ENCODE peak calls at places on chromosomes 3 and 15, in four cellular contexts. V is GM23338, W is brain microvascular endothelial cell, X is hepatocyte. D is an unnamed sample. For H3K36me3, the result is how much of the 10 kb centered on the place peaks cover.

GRCh38 chr3:128484404-128485282 is 8.4 kb downstream of the GATA2 start:
- DNase-seq in X (no peak), W (no peak), V (peak), D (no peak)

GRCh38 chr3:20350449-20350848 is 164.4 kb upstream of the SGO1 start:
- DNase-seq in W (no peak), X (no peak), V (no peak), D (no peak)

GRCh38 chr15:75647370-75648155 is at the start of gene SNX33:
- DNase-seq in X (peak), W (peak), V (peak), D (no peak)

GRCh38 chr3:13075318-13075717 is 2.1 kb upstream of the IQSEC1 start:
- DNase-seq in V (no peak), W (no peak), X (no peak), D (no peak)

GRCh38 chr15:70274255-70274654 is 176.5 kb upstream of the TLE3 start:
- DNase-seq in V (no peak), X (no peak), W (no peak), D (no peak)

GRCh38 chr15:75731248-75732100 is 18.8 kb upstream of the CSPG4 start:
- DNase-seq in W (no peak), V (peak), X (peak), D (no peak)

GRCh38 chr3:100020876-100021644 is 93.2 kb downstream of the FILIP1L start:
- DNase-seq in W (no peak), V (no peak), X (no peak), D (no peak)

GRCh38 chr3:142501004-142501926 is 53.4 kb upstream of the XRN1 start:
- DNase-seq in W (peak), V (no peak), X (peak), D (peak)

GRCh38 chr15:55277116-55277564 is 12.5 kb downstream of the RAB27A start:
- DNase-seq in X (no peak), W (no peak), V (no peak), D (no peak)

GRCh38 chr15:70311821-70312220 is 214.1 kb upstream of the TLE3 start:
- DNase-seq in V (no peak), W (no peak), X (no peak), D (no peak)

GRCh38 chr15:47349179-47349578 is 368.1 kb upstream of the SEMA6D start:
- DNase-seq in W (no peak), X (no peak), V (no peak), D (no peak)

GRCh38 chr3:12444582-12445468 is 39.5 kb upstream of the TSEN2 start:
- DNase-seq in V (peak), X (peak), W (peak), D (peak)

GRCh38 chr15:58357529-58358476 is 74.0 kb upstream of the LIPC start:
- DNase-seq in V (peak), X (peak), W (peak), D (no peak)

GRCh38 chr15:40054056-40054745 is 15.2 kb upstream of the SRP14 start:
- DNase-seq in W (no peak), X (no peak), V (no peak), D (no peak)

GRCh38 chr3:184335291-184335660 is 2.1 kb upstream of the FAM131A start:
- DNase-seq in V (peak), X (no peak), W (no peak), D (no peak)

GRCh38 chr3:77348244-77348855 is 308.5 kb downstream of the ROBO2 start:
- DNase-seq in X (peak), W (peak), V (peak), D (no peak)

GRCh38 chr3:56769125-56769709 is 32.5 kb downstream of the ARHGEF3 start:
- DNase-seq in X (no peak), V (no peak), W (no peak), D (no peak)

GRCh38 chr3:73072634-73073033 is 11.2 kb downstream of the EBLN2 start:
- DNase-seq in V (no peak), X (no peak), W (no peak), D (no peak)

GRCh38 chr3:99111235-99111634 is 209.7 kb upstream of the DCBLD2 start:
- DNase-seq in V (no peak), X (no peak), W (no peak), D (no peak)

GRCh38 chr3:77726509-77726908 is 686.6 kb downstream of the ROBO2 start:
- DNase-seq in V (no peak), X (no peak), W (no peak), D (no peak)

GRCh38 chr3:73665317-73665716 is 40.6 kb upstream of the PDZRN3 start:
- DNase-seq in V (no peak), X (no peak), W (no peak), D (no peak)

GRCh38 chr3:183907176-183907575 is 22.5 kb upstream of the PARL start:
- DNase-seq in X (no peak), W (no peak), V (peak), D (no peak)

GRCh38 chr15:45117327-45118130 is 3.4 kb downstream of the DUOXA2 start:
- DNase-seq in W (no peak), V (peak), X (no peak), D (no peak)

GRCh38 chr3:16070707-16071106 is 103.8 kb upstream of the GALNT15 start:
- DNase-seq in V (no peak), W (no peak), X (no peak), D (no peak)

GRCh38 chr15:41971893-41972340 is 440 bp downstream of the EHD4 start:
- DNase-seq in X (peak), W (no peak), V (peak), D (no peak)

GRCh38 chr15:25947336-25948080 is 84.4 kb upstream of the ATP10A start:
- DNase-seq in V (peak), X (peak), W (no peak), D (no peak)

GRCh38 chr3:176352716-176353334 is 844.5 kb downstream of the TBL1XR1 start:
- DNase-seq in X (no peak), W (no peak), V (no peak), D (no peak)

GRCh38 chr15:29117778-29118177 is 151.8 kb downstream of the NSMCE3 start:
- DNase-seq in W (no peak), X (no peak), V (no peak), D (no peak)

GRCh38 chr3:134677196-134677986 is 26.6 kb upstream of the KY start:
- DNase-seq in V (peak), W (no peak), X (no peak), D (no peak)

GRCh38 chr3:72907851-72908620 is 20.2 kb downstream of the GXYLT2 start:
- DNase-seq in W (peak), V (no peak), X (peak), D (peak)

GRCh38 chr15:72160846-72161245 is 36.7 kb downstream of the GRAMD2A start:
- DNase-seq in V (no peak), X (no peak), W (no peak), D (no peak)

GRCh38 chr3:122952509-122952908 is 75.1 kb downstream of the SEMA5B start:
- DNase-seq in W (no peak), X (no peak), V (peak), D (no peak)

GRCh38 chr3:178602864-178603263 is 66.6 kb downstream of the KCNMB2 start:
- DNase-seq in X (no peak), W (no peak), V (no peak), D (no peak)

GRCh38 chr3:104629038-104629437 is 737.7 kb upstream of the ALCAM start:
- DNase-seq in V (no peak), W (peak), X (no peak), D (peak)

GRCh38 chr3:154480033-154480432 is 50.0 kb upstream of the GPR149 start:
- DNase-seq in W (no peak), X (no peak), V (no peak), D (no peak)

GRCh38 chr3:38648659-38649499 is 608 bp downstream of the SCN5A start:
- DNase-seq in V (peak), X (no peak), W (no peak), D (no peak)

GRCh38 chr3:117499189-117499870 is 789.8 kb downstream of the TUSC7 start:
- DNase-seq in X (no peak), W (no peak), V (no peak), D (no peak)

GRCh38 chr3:144384241-144384979 is 412.8 kb downstream of the DIPK2A start:
- DNase-seq in X (no peak), W (no peak), V (peak), D (no peak)

GRCh38 chr3:144380832-144381231 is 409.2 kb downstream of the DIPK2A start:
- DNase-seq in V (no peak), X (no peak), W (no peak), D (no peak)

GRCh38 chr3:144381607-144382006 is 410.0 kb downstream of the DIPK2A start:
- DNase-seq in V (no peak), X (no peak), W (no peak), D (no peak)
- TF ChIP-seq CTCF in V (no peak), X (no peak), W (no peak), D (no peak)

GRCh38 chr3:111700054-111700453 is 104.9 kb upstream of the ZBED2 start:
- DNase-seq in W (no peak), V (no peak), X (no peak), D (no peak)
- H3K4me3 ChIP-seq in W (no peak), V (no peak), X (no peak), D (no peak)

DNA sequence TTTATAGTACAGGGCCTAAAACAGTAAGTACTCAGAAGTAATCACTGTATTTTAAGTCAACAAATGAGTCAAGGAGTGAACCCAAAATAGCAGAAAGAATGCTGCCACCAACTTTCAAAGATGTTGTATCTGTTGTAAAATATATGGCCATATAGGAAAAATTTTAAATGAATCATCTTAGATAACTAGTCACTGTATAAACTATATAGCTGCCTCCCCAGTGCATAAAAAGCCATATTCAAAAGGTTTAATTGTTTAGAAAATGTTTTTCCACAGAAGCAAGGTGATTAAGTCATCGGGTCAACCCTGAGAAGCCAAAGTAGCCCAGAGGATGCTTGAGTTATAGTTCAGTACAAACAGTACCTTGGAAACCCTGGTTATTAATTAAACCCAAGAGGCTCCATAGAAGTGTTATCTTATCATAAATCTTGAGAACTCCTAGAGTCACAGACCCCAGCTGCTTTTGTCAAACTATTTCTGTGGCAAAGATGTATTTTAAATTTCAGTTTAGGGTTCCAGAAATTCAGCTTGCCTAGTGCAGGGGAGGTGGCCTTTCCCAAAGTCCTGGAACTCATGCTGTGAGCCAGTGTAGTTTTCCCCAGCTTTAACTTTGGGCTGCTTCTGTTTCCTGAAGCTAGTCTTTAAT is 39.2 kb downstream of the MBNL1 start:
- DNase-seq in V (peak), W (peak), X (peak), D (no peak)
- H3K36me3 ChIP-seq in V (under half), W (under half), X (under half), D (under half)

DNA sequence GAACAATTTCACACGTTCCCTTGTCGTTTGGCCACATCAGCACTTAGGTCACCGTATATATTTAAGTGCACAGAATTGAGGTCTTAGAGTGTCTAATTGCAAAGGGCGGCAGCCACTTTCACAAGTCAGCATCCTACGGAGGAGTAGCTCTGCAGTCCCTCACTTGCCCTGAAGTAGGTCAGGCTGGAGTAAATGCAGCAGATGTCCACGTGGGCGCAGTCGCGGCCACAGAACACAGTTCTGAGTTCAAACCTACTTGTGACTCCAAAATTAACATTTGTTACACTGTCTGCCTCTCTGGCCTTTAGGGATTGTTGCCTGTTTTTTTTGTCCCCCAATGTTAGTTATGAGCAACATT is 85.8 kb downstream of the PDCD6IP start:
- DNase-seq in W (no peak), X (no peak), V (peak), D (peak)
- TF ChIP-seq CTCF in W (peak), X (peak), V (peak), D (peak)

DNA sequence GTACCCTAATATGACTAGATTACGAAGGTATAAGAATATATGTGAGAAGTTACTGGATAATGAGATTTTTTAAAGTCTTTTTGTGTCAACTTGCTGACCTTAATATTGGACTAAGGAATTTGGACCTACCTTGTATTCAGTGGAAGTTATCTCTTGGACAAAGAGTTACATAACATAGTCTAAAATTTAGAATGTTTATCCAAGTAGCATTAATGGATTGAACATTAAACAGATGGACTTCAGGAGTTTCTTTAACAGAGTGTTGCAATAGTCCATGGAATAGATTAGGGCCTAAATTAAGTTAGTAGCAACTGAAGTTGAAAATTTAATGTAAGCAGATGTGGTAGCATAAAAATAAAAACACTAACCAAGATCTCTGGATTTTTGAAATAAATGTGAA is 266.4 kb downstream of the PYDC2 start:
- DNase-seq in W (no peak), V (no peak), X (no peak), D (no peak)
- H3K4me3 ChIP-seq in W (no peak), V (no peak), X (no peak), D (no peak)

D was measured in kidney epithelial cell.